ENCODE peak calls at places on chromosomes 6 and 20, in six cellular contexts. J, H, P, G, C and D are unnamed samples.

GRCh38 chr6:122284848-122285247 is 114.6 kb upstream of the HSF2 start:
- DNase-seq in C (no peak), H (no peak), J (no peak), P (no peak), G (no peak), D (no peak)

GRCh38 chr6:69026243-69026642 is 391.2 kb downstream of the ADGRB3 start:
- DNase-seq in P (peak; percentile 85), J (no peak), G (no peak), H (no peak), C (no peak), D (no peak)

GRCh38 chr20:20668639-20669038 is 43.8 kb downstream of the RALGAPA2 start:
- DNase-seq in C (no peak), P (peak; percentile 36), G (no peak), J (no peak), H (no peak), D (no peak)

GRCh38 chr20:60407011-60407771 is 449.0 kb downstream of the CDH26 start:
- DNase-seq in H (no peak), G (no peak), C (no peak), P (no peak), J (no peak), D (no peak)

GRCh38 chr20:5557123-5557522 is 193.1 kb upstream of the SHLD1 start:
- DNase-seq in H (peak; percentile 46), J (peak; percentile 9), P (peak; percentile 17), C (peak; percentile 32), G (peak; percentile 41), D (no peak)

GRCh38 chr20:13671500-13672288 is 33.0 kb upstream of the TASP1 start:
- DNase-seq in P (peak; percentile 90), C (no peak), G (peak; percentile 45), H (peak; percentile 31), J (no peak), D (no peak)

GRCh38 chr20:57073402-57073801 is 193.0 kb downstream of the BMP7 start:
- DNase-seq in P (no peak), C (no peak), J (no peak), H (no peak), G (no peak), D (no peak)

GRCh38 chr6:29853245-29853644 is 25.6 kb downstream of the HLA-G start:
- DNase-seq in H (no peak), P (no peak), C (no peak), J (no peak), G (no peak), D (no peak)

GRCh38 chr6:134468633-134469032 is 150.7 kb upstream of the SGK1 start:
- DNase-seq in J (no peak), G (no peak), H (no peak), C (no peak), P (no peak), D (peak; percentile 24)

GRCh38 chr6:9116026-9116425 is 680.7 kb upstream of the SLC35B3 start:
- DNase-seq in H (no peak), G (no peak), P (peak; percentile 75), J (no peak), C (no peak), D (no peak)

GRCh38 chr20:7579888-7580287 is 360.4 kb downstream of the HAO1 start:
- DNase-seq in G (no peak), J (no peak), P (no peak), H (no peak), C (no peak), D (no peak)

GRCh38 chr20:21518292-21518991 is 4.6 kb upstream of the NKX2-2 start:
- DNase-seq in P (no peak), C (no peak), H (no peak), G (no peak), J (no peak), D (no peak)

GRCh38 chr20:37598101-37598530 is 70.4 kb upstream of the BLCAP start:
- DNase-seq in P (no peak), H (no peak), C (no peak), J (peak; percentile 70), G (no peak), D (no peak)

GRCh38 chr20:62215020-62215990 is 4.8 kb downstream of the HRH3 start:
- DNase-seq in P (no peak), J (no peak), C (no peak), H (no peak), G (no peak), D (peak; percentile 25)

GRCh38 chr20:63957690-63958441 is 1.6 kb upstream of the UCKL1 start:
- DNase-seq in H (peak; percentile 64), J (no peak), P (peak; percentile 25), C (peak; percentile 52), G (no peak), D (no peak)

GRCh38 chr6:155212616-155213380 is 51.0 kb upstream of the CLDN20 start:
- DNase-seq in C (no peak), J (no peak), G (no peak), P (peak; percentile 37), H (no peak), D (no peak)

GRCh38 chr20:31675828-31676533 is 38.3 kb downstream of the COX4I2 start:
- DNase-seq in P (peak; percentile 52), C (no peak), H (no peak), J (no peak), G (peak; percentile 55), D (no peak)

GRCh38 chr20:32893878-32894483 is 35.3 kb downstream of the EFCAB8 start:
- DNase-seq in G (no peak), P (no peak), H (peak; percentile 37), C (no peak), J (peak; percentile 8), D (no peak)

GRCh38 chr6:25405442-25405841 is 126.3 kb downstream of the CARMIL1 start:
- DNase-seq in G (no peak), P (no peak), C (no peak), H (no peak), J (no peak), D (no peak)

GRCh38 chr6:118288355-118289124 is 259.6 kb upstream of the PLN start:
- DNase-seq in C (no peak), G (no peak), H (no peak), P (peak; percentile 41), J (no peak), D (no peak)

GRCh38 chr20:56758706-56759105 is 129.6 kb downstream of the TFAP2C start:
- DNase-seq in P (no peak), J (no peak), C (no peak), G (no peak), H (no peak), D (no peak)

GRCh38 chr6:149903938-149904611 is 6.2 kb upstream of the RAET1E start:
- DNase-seq in C (no peak), H (no peak), J (no peak), P (no peak), G (no peak), D (no peak)

GRCh38 chr20:47175501-47175900 is 181.0 kb downstream of the ZMYND8 start:
- DNase-seq in C (no peak), H (peak; percentile 38), P (no peak), J (no peak), G (no peak), D (no peak)

GRCh38 chr6:32845381-32845884 is 1.6 kb upstream of the PSMB8 start:
- DNase-seq in P (no peak), H (no peak), G (no peak), C (peak; percentile 38), J (no peak), D (no peak)

DNA sequence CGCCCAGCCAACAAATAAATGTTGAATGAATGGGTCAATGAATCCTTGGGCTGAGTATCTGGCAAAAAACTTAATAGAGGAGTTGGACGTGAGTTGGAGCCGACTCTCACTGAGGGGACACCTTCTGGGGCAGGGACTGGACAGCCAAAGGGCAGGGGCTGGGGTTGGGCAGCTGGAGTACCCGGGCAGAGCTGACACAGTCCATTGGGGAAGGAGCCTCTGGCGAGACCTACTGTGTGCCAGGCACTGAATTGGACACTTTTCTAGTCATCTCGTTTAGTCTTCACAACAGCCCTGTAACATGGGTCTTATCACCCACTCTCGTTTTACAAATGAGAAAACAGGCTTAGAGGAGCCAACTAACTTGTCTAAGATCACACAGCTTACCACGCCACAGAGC is 4.7 kb upstream of the MAPK13 start:
- DNase-seq in G (no peak), J (no peak), P (no peak), H (no peak), C (no peak), D (no peak)
- H3K4me1 ChIP-seq in G (peaks cover 11% of the 10 kb centered on the region), J (peaks cover 3% of the 10 kb centered on the region), P (peaks cover 21% of the 10 kb centered on the region), H (peaks cover 27% of the 10 kb centered on the region), C (peaks cover 16% of the 10 kb centered on the region), D (no peaks in the 10 kb centered on the region)

DNA sequence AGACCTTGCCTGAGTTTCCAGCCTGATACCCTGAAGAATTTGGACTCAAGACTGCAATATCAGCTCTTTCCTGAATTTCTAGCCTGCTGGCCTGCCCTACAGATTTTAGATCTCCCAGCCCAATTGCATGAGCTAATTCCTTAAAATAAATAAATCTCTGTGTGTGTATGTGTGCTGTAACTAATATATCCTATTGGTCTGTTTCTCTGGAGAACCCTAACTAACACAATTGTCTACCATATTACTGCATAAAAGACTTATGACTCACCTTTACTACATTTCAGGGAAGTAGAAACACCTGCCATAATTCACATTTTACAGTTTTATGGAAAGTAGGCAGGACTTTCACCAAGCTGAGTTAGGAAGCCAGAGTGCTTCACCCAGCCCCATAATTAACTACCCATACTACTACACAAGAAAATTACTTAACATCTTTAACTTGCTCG is 90.7 kb upstream of the BEND6 start:
- DNase-seq in P (peak; percentile 55), J (no peak), C (no peak), H (no peak), G (no peak), D (no peak)
- H3K27ac ChIP-seq in P (peak overlapping the region; percentile 77), J (no peak overlapping the region), C (no peak overlapping the region), H (no peak overlapping the region), G (no peak overlapping the region), D (peak overlapping the region; percentile 19)

DNA sequence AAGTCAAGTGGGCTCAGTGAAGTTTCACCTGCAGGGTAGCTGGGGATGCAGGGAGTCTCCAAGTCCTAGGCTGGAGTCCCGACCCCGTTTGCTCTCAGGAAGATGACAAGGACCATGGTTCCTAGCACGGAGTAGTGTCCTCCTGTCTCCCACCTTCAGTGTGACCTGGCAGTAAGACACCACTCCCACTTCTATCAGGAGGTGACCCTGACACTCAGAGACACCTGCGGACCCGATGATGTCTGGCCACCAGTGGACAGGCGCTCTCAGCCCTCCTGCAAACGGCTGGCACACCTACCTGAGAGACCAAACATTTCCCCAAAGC is 1.1 kb downstream of the SOD2 start:
- DNase-seq in J (no peak), G (no peak), P (no peak), H (no peak), C (no peak), D (no peak)
- H3K4me1 ChIP-seq in J (peaks cover 11% of the 10 kb centered on the region), G (peaks cover 56% of the 10 kb centered on the region), P (peaks cover 8% of the 10 kb centered on the region), H (peaks cover 52% of the 10 kb centered on the region), C (peaks cover 12% of the 10 kb centered on the region), D (peaks cover 9% of the 10 kb centered on the region)

GRCh38 chr6:111230351-111231077 is 143.2 kb downstream of the SLC16A10 start:
- DNase-seq in H (no peak), C (no peak), G (no peak), P (peak; percentile 86), J (no peak), D (no peak)

GRCh38 chr6:111231078-111231435 is 143.8 kb downstream of the SLC16A10 start:
- DNase-seq in G (no peak), J (no peak), C (no peak), P (no peak), H (no peak), D (no peak)

GRCh38 chr6:111222341-111222740 is 135.0 kb downstream of the SLC16A10 start:
- DNase-seq in G (no peak), P (no peak), J (no peak), C (no peak), H (no peak), D (no peak)

DNA sequence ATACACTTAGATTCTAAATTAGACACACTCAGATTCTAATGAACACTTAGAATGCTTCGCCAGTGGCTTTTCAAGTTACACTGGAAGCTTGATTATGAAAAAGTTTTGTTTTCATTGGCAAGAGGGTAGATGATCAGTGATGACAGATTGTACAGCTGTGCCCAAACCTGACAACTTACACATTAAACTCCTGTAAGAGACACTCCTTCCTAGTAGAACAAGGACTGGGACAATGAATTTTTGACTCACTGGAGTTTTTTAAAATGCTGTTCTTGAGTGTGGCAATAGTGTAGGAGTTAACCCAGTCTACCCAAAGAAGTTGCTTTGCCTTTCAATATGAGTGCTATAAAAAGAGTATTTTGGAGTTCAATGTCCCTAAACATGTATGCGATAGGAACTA is 140.8 kb downstream of the SLC16A10 start:
- DNase-seq in H (no peak), J (no peak), P (peak; percentile 59), G (no peak), C (no peak), D (no peak)
- H3K27ac ChIP-seq in H (no peak overlapping the region), J (no peak overlapping the region), P (peak overlapping the region; percentile 66), G (peak overlapping the region; percentile 78), C (no peak overlapping the region), D (no peak overlapping the region)